ENCODE peak calls at places on chromosome 20, in nine cellular contexts. N is EL, G is NCI-H345, M is amygdala, K is NCI-H2029 treated with DMSO at 0.1 percent for 48 hours, I is uterus, C is endothelial cell, R is choroid plexus epithelial cell, B is kidney glomerular epithelial cell. Y is an unnamed sample.

GRCh38 chr20:41428285-41428684 is 61.7 kb upstream of the EMILIN3 start:
- DNase-seq in K (no peak), I (no peak), N (peak), C (no peak), R (peak), M (no peak), G (no peak), B (peak), Y (no peak)

GRCh38 chr20:23246682-23247664 is 103.6 kb upstream of the NXT1 start:
- DNase-seq in M (no peak), B (no peak), G (no peak), I (peak), K (no peak), R (peak), N (no peak), C (no peak), Y (no peak)

GRCh38 chr20:46606817-46607190 is 44.5 kb downstream of the SLC13A3 start:
- DNase-seq in N (no peak), K (no peak), G (no peak), M (no peak), C (no peak), R (no peak), B (no peak), I (no peak), Y (no peak)

GRCh38 chr20:11266571-11266970 is 592.8 kb upstream of the JAG1 start:
- DNase-seq in B (peak), C (no peak), I (no peak), R (no peak), M (no peak), N (no peak), K (no peak), G (no peak), Y (no peak)

GRCh38 chr20:36150489-36150846 is 4.1 kb upstream of the EPB41L1 start:
- DNase-seq in R (no peak), K (no peak), I (no peak), N (no peak), C (no peak), M (no peak), G (no peak), B (no peak), Y (no peak)

GRCh38 chr20:61628901-61629300 is 376.8 kb downstream of the CDH4 start:
- DNase-seq in K (no peak), R (peak), I (no peak), G (peak), N (no peak), B (no peak), C (no peak), M (no peak), Y (no peak)

GRCh38 chr20:17614176-17614811 is 44.4 kb downstream of the DSTN start:
- DNase-seq in G (peak), R (peak), C (no peak), N (no peak), K (no peak), M (no peak), I (peak), B (no peak), Y (peak)

GRCh38 chr20:36745234-36745926 is 510 bp downstream of the NDRG3 start:
- DNase-seq in C (no peak), I (peak), R (peak), M (peak), N (peak), B (no peak), G (peak), K (no peak), Y (no peak)

GRCh38 chr20:16922834-16923233 is 174.7 kb downstream of the OTOR start:
- DNase-seq in B (peak), G (no peak), N (peak), R (peak), C (no peak), I (no peak), K (peak), M (no peak), Y (no peak)

GRCh38 chr20:17734374-17734773 is 34.6 kb downstream of the BANF2 start:
- DNase-seq in R (no peak), C (no peak), K (no peak), B (no peak), G (no peak), I (no peak), N (no peak), M (no peak), Y (no peak)

GRCh38 chr20:22248052-22248667 is 336.2 kb downstream of the FOXA2 start:
- DNase-seq in K (no peak), B (peak), G (no peak), N (no peak), I (no peak), M (no peak), R (peak), C (peak), Y (no peak)

GRCh38 chr20:17885544-17885943 is 83.0 kb downstream of the SNX5 start:
- DNase-seq in C (no peak), B (no peak), R (no peak), K (no peak), G (no peak), N (no peak), M (no peak), I (no peak), Y (no peak)

GRCh38 chr20:44983095-44983674 is 16.9 kb downstream of the STK4 start:
- DNase-seq in I (no peak), R (no peak), K (no peak), C (no peak), M (no peak), G (no peak), B (no peak), N (no peak), Y (no peak)